ENCODE peak calls at places on chromosomes 2 and 18, in nine cellular contexts. X, S, L, M, E, U, A, Y and B are unnamed samples.
A peak's percentile ranks its signal among the peaks of the same experiment; 100 is the strongest.

GRCh38 chr2:11465110-11465484 is 864 bp downstream of the E2F6 start:
- DNase-seq in L (no peak), A (no peak), U (no peak), E (no peak), X (no peak), Y (no peak), M (no peak), S (no peak), B (no peak)

GRCh38 chr2:43387092-43388062 is 161.0 kb upstream of the ZFP36L2 start:
- DNase-seq in X (no peak), L (no peak), M (no peak), A (no peak), U (no peak), E (no peak), Y (peak; percentile 76), S (no peak), B (no peak)

GRCh38 chr2:180279581-180279980 is 272.5 kb upstream of the CWC22 start:
- DNase-seq in A (no peak), S (no peak), X (no peak), U (no peak), M (no peak), E (no peak), Y (no peak), L (no peak), B (no peak)

GRCh38 chr2:10355471-10356458 is 53.1 kb downstream of the HPCAL1 start:
- DNase-seq in S (no peak), Y (no peak), L (no peak), A (no peak), E (no peak), M (no peak), X (no peak), U (no peak), B (peak; percentile 66)

GRCh38 chr2:26758790-26759321 is 5.2 kb upstream of the SLC35F6 start:
- DNase-seq in E (no peak), Y (no peak), X (no peak), U (no peak), L (no peak), M (no peak), A (no peak), S (no peak), B (no peak)

GRCh38 chr18:49693276-49694005 is 119.9 kb downstream of the ACAA2 start:
- DNase-seq in U (no peak), A (no peak), M (no peak), E (no peak), X (no peak), S (no peak), Y (no peak), L (no peak), B (no peak)

GRCh38 chr2:229855116-229855515 is 66.7 kb downstream of the TRIP12 start:
- DNase-seq in A (no peak), L (no peak), Y (peak; percentile 36), M (no peak), E (no peak), U (no peak), X (no peak), S (no peak), B (no peak)

GRCh38 chr2:68425503-68425902 is 41.6 kb downstream of the FBXO48 start:
- DNase-seq in S (no peak), E (no peak), L (no peak), Y (no peak), A (no peak), M (no peak), X (no peak), U (no peak), B (no peak)

GRCh38 chr2:88114821-88115220 is 13.0 kb downstream of the FABP1 start:
- DNase-seq in U (no peak), L (peak; percentile 8), M (no peak), S (no peak), Y (no peak), E (no peak), X (no peak), A (no peak), B (no peak)

GRCh38 chr18:45569566-45569965 is 45.7 kb upstream of the SLC14A2 start:
- DNase-seq in M (no peak), X (no peak), L (no peak), U (no peak), Y (no peak), E (no peak), S (no peak), A (no peak), B (no peak)

GRCh38 chr2:85799215-85799956 is 45.6 kb downstream of the ATOH8 start:
- DNase-seq in M (peak; percentile 74), S (no peak), L (no peak), X (peak; percentile 23), A (peak; percentile 74), Y (peak; percentile 75), U (no peak), E (no peak), B (no peak)

GRCh38 chr2:234292205-234292954 is 204.5 kb downstream of the ARL4C start:
- DNase-seq in U (peak; percentile 75), A (no peak), E (peak; percentile 81), S (no peak), X (no peak), L (no peak), Y (no peak), M (no peak), B (no peak)

GRCh38 chr2:223949241-223949640 is 4.1 kb upstream of the WDFY1 start:
- DNase-seq in Y (no peak), S (no peak), L (no peak), X (no peak), U (no peak), M (no peak), E (no peak), A (no peak), B (no peak)

GRCh38 chr2:44918095-44918775 is 23.3 kb upstream of the SIX3 start:
- DNase-seq in X (no peak), A (no peak), Y (peak; percentile 79), E (no peak), U (no peak), L (no peak), M (no peak), S (no peak), B (no peak)

GRCh38 chr18:25067291-25068050 is 284.5 kb downstream of the ZNF521 start:
- DNase-seq in S (no peak), U (no peak), L (no peak), M (no peak), Y (no peak), E (no peak), A (no peak), X (no peak), B (no peak)

GRCh38 chr2:212721026-212721451 is 182.4 kb upstream of the ERBB4 start:
- DNase-seq in U (no peak), A (no peak), L (no peak), S (no peak), E (no peak), Y (no peak), X (no peak), M (peak; percentile 47), B (no peak)

GRCh38 chr2:45069711-45070664 is 60.7 kb upstream of the SIX2 start:
- DNase-seq in Y (no peak), M (no peak), A (no peak), U (no peak), E (no peak), S (no peak), L (no peak), X (no peak), B (no peak)

GRCh38 chr2:144548088-144548487 is 28.2 kb upstream of the ZEB2 start:
- DNase-seq in Y (no peak), U (no peak), S (no peak), E (no peak), X (no peak), L (no peak), M (no peak), A (no peak), B (no peak)

GRCh38 chr2:112794131-112794733 is 9.9 kb upstream of the IL1A start:
- DNase-seq in E (no peak), S (no peak), M (no peak), X (peak; percentile 69), A (no peak), Y (peak; percentile 99), U (no peak), L (peak; percentile 65), B (peak; percentile 97)

GRCh38 chr18:6521804-6522418 is 107.2 kb upstream of the L3MBTL4 start:
- DNase-seq in Y (peak; percentile 46), U (no peak), S (peak; percentile 55), X (no peak), E (peak; percentile 3), A (no peak), L (peak; percentile 41), M (no peak), B (peak; percentile 92)

GRCh38 chr2:240983361-240983995 is 14.9 kb upstream of the SNED1 start:
- DNase-seq in L (no peak), X (peak; percentile 12), Y (peak; percentile 25), A (no peak), M (no peak), E (peak; percentile 37), S (peak; percentile 69), U (no peak), B (peak; percentile 21)

GRCh38 chr2:62197017-62197586 is 1.2 kb downstream of the B3GNT2 start:
- DNase-seq in U (peak; percentile 31), S (peak; percentile 29), X (no peak), Y (no peak), A (no peak), M (no peak), L (no peak), E (peak; percentile 8), B (peak; percentile 34)

GRCh38 chr2:56133931-56134629 is 49.7 kb upstream of the CCDC85A start:
- DNase-seq in L (no peak), U (no peak), Y (no peak), A (no peak), M (no peak), X (no peak), E (no peak), S (no peak), B (no peak)

GRCh38 chr2:100524331-100524730 is 38.5 kb upstream of the PDCL3 start:
- DNase-seq in E (no peak), L (no peak), A (no peak), M (no peak), Y (no peak), X (no peak), S (no peak), U (no peak), B (no peak)

GRCh38 chr2:128477026-128477820 is 158.6 kb upstream of the HS6ST1 start:
- DNase-seq in E (no peak), Y (no peak), X (no peak), A (no peak), S (no peak), L (no peak), M (no peak), U (no peak), B (no peak)

GRCh38 chr2:165844216-165844615 is 50.2 kb upstream of the GALNT3 start:
- DNase-seq in L (no peak), M (no peak), E (no peak), Y (no peak), U (no peak), X (no peak), A (no peak), S (no peak), B (peak; percentile 57)

GRCh38 chr18:13611616-13612110 is 114.7 kb downstream of the FAM210A start:
- DNase-seq in S (peak; percentile 25), U (no peak), A (no peak), M (peak; percentile 71), X (no peak), L (no peak), Y (no peak), E (no peak), B (peak; percentile 38)

GRCh38 chr2:236582968-236583367 is 13.3 kb downstream of the ACKR3 start:
- DNase-seq in A (no peak), E (no peak), U (no peak), S (no peak), M (peak; percentile 62), L (no peak), X (no peak), Y (no peak), B (no peak)

GRCh38 chr2:216344958-216345315 is 27.3 kb downstream of the MARCHF4 start:
- DNase-seq in U (no peak), E (no peak), L (no peak), A (no peak), S (no peak), X (no peak), Y (no peak), M (no peak), B (no peak)